ENCODE peak calls at places on chromosomes 1 and 21, in nine cellular contexts. W is lower leg skin, K is foreskin keratinocyte, H is fibroblast of the aortic adventitia, V is fibroblast of lung, X is brain microvascular endothelial cell, Q is GM12865, N is pancreas, B is neural progenitor cell. O is an unnamed sample.

GRCh38 chr1:238772321-238772720 is 614.0 kb upstream of the CHRM3 start:
- DNase-seq in W (no peak), K (peak), H (no peak), V (peak), X (no peak), Q (no peak), N (no peak), B (no peak), O (no peak)

GRCh38 chr1:180928272-180929230 is 15.9 kb downstream of the KIAA1614 start:
- DNase-seq in W (no peak), K (no peak), H (no peak), V (no peak), X (no peak), Q (no peak), N (no peak), B (no peak), O (no peak)

GRCh38 chr1:200302893-200303250 is 107.0 kb downstream of the ZNF281 start:
- DNase-seq in W (no peak), K (no peak), H (peak), V (peak), X (peak), Q (no peak), N (peak), B (peak), O (peak)

GRCh38 chr1:37739222-37739621 is 25.7 kb downstream of the EPHA10 start:
- DNase-seq in W (no peak), K (peak), H (no peak), V (no peak), X (no peak), Q (peak), N (peak), B (no peak), O (peak)

GRCh38 chr21:37531402-37532042 is 164.9 kb downstream of the DYRK1A start:
- DNase-seq in W (no peak), K (no peak), H (peak), V (no peak), X (no peak), Q (no peak), N (no peak), B (peak), O (no peak)

GRCh38 chr1:174726167-174726879 is 273.4 kb upstream of the CACYBP start:
- DNase-seq in W (no peak), K (no peak), H (peak), V (peak), X (no peak), Q (peak), N (no peak), B (peak), O (peak)

GRCh38 chr1:159190441-159190840 is 14.2 kb upstream of the ACKR1 start:
- DNase-seq in W (no peak), K (no peak), H (no peak), V (no peak), X (no peak), Q (no peak), N (no peak), B (no peak), O (no peak)

GRCh38 chr1:110239491-110240430 is 29.6 kb downstream of the KCNC4 start:
- DNase-seq in W (no peak), K (no peak), H (peak), V (no peak), X (no peak), Q (peak), N (no peak), B (no peak), O (peak)

GRCh38 chr1:92994105-92994712 is 32.9 kb upstream of the DIPK1A start:
- DNase-seq in W (peak), K (peak), H (peak), V (peak), X (peak), Q (peak), N (peak), B (peak), O (peak)

GRCh38 chr1:159207774-159208459 is 3.2 kb downstream of the ACKR1 start:
- DNase-seq in W (no peak), K (no peak), H (no peak), V (no peak), X (no peak), Q (peak), N (no peak), B (peak), O (peak)

GRCh38 chr1:232142403-232143314 is 487.3 kb downstream of the SIPA1L2 start:
- DNase-seq in W (peak), K (peak), H (peak), V (peak), X (peak), Q (no peak), N (no peak), B (no peak), O (peak)

GRCh38 chr1:210448293-210448892 is 119.7 kb downstream of the HHAT start:
- DNase-seq in W (no peak), K (peak), H (peak), V (peak), X (peak), Q (peak), N (no peak), B (peak), O (peak)

GRCh38 chr1:183505338-183506089 is 33.2 kb downstream of the SMG7 start:
- DNase-seq in W (no peak), K (no peak), H (no peak), V (no peak), X (no peak), Q (no peak), N (no peak), B (peak), O (no peak)

GRCh38 chr1:65009724-65010420 is 43.5 kb upstream of the JAK1 start:
- DNase-seq in W (no peak), K (no peak), H (no peak), V (no peak), X (no peak), Q (no peak), N (no peak), B (no peak), O (no peak)

GRCh38 chr1:77834771-77835334 is 53.6 kb upstream of the NEXN start:
- DNase-seq in W (peak), K (no peak), H (peak), V (peak), X (peak), Q (no peak), N (peak), B (no peak), O (peak)

GRCh38 chr1:36321119-36321951 is 2.1 kb downstream of the EVA1B start:
- DNase-seq in W (peak), K (no peak), H (peak), V (peak), X (peak), Q (peak), N (peak), B (peak), O (peak)
- TF ChIP-seq CTCF in W (no peak), K (no peak), H (no peak), V (no peak), X (no peak), Q (no peak), N (no peak), B (no peak), O (no peak)

DNA sequence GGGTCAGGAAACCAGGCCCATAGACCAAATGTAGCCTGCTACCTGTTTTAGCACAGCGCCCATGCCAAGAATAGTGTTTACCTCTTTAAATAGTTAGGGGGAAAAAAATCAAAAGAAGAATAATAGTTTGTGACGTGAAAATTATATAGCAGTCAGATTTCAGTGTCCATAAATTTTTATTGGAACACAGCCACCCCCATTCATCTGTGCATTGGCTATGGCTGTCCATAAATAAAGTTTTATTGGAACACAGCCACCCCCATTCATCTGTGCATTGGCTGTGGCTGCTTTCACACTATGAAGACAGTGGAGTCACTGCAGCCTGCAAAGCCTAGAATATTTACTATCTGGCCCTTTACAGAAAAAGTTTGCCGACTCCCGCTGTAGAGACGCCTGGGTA is 20.9 kb downstream of the EPHX1 start:
- DNase-seq in W (no peak), K (no peak), H (no peak), V (no peak), X (no peak), Q (no peak), N (no peak), B (no peak), O (no peak)
- TF ChIP-seq CTCF in W (no peak), K (no peak), H (no peak), V (no peak), X (no peak), Q (no peak), N (no peak), B (no peak), O (no peak)

GRCh38 chr1:113178522-113178921 is 105.5 kb downstream of the LRIG2 start:
- DNase-seq in W (no peak), K (no peak), H (peak), V (peak), X (no peak), Q (no peak), N (no peak), B (no peak), O (peak)
- TF ChIP-seq CTCF in W (no peak), K (peak), H (peak), V (peak), X (peak), Q (no peak), N (no peak), B (no peak), O (peak)

DNA sequence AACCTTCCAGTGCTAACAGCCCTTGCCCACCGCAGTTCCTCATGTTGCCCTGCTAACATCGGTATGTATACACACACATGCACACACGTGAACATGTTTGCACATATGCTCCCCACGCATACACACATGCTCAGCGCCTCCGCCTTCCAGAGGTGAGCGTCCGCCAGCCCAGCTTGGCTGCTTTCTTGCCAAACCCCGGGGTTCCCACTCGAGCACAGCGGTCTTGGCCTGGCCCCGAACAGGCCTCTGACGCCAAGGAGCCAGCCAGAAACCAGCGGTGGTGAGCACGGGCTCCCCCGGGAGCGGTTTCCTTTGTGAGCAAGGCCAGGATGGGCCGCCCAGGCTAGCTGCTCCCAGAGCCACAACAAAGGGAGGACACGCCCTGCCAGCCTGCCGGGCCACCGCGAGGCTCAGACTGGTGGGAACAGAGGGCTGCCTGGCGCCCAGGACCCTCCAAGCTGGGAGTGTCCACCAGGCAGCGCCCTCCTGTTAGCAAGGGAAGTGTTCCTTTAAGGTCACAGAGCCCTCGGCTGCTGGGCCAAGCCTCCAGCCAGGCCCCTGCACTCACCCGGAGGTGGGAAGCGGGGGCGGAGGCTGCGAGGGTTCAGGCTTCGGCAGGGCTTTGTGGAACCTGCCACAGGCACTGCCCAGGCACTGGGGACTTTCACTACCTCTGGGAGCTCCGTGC is 65.4 kb downstream of the ALPL start:
- DNase-seq in W (no peak), K (no peak), H (peak), V (peak), X (peak), Q (no peak), N (no peak), B (peak), O (peak)
- TF ChIP-seq CTCF in W (no peak), K (no peak), H (peak), V (no peak), X (peak), Q (no peak), N (no peak), B (peak), O (no peak)

GRCh38 chr1:50080904-50081586 is 27.7 kb upstream of the ELAVL4 start:
- DNase-seq in W (no peak), K (no peak), H (no peak), V (peak), X (no peak), Q (no peak), N (no peak), B (no peak), O (peak)
- TF ChIP-seq CTCF in W (no peak), K (peak), H (no peak), V (no peak), X (peak), Q (peak), N (no peak), B (no peak), O (no peak)

GRCh38 chr1:233395852-233396646 is 68.5 kb downstream of the MAP3K21 start:
- DNase-seq in W (no peak), K (no peak), H (no peak), V (no peak), X (no peak), Q (no peak), N (no peak), B (no peak), O (no peak)
- TF ChIP-seq CTCF in W (no peak), K (no peak), H (no peak), V (no peak), X (no peak), Q (no peak), N (no peak), B (no peak), O (no peak)

GRCh38 chr1:179095924-179096323 is 14.1 kb downstream of the TOR3A start:
- DNase-seq in W (no peak), K (no peak), H (no peak), V (no peak), X (no peak), Q (no peak), N (no peak), B (no peak), O (no peak)

GRCh38 chr1:179094826-179095225 is 13.0 kb downstream of the TOR3A start:
- DNase-seq in W (no peak), K (no peak), H (no peak), V (no peak), X (no peak), Q (no peak), N (no peak), B (no peak), O (no peak)

GRCh38 chr1:179092896-179093461 is 11.1 kb downstream of the TOR3A start:
- DNase-seq in W (no peak), K (no peak), H (no peak), V (no peak), X (no peak), Q (no peak), N (no peak), B (no peak), O (no peak)

GRCh38 chr1:179091691-179092165 is 9.9 kb downstream of the TOR3A start:
- DNase-seq in W (no peak), K (no peak), H (peak), V (no peak), X (no peak), Q (no peak), N (peak), B (no peak), O (peak)

DNA sequence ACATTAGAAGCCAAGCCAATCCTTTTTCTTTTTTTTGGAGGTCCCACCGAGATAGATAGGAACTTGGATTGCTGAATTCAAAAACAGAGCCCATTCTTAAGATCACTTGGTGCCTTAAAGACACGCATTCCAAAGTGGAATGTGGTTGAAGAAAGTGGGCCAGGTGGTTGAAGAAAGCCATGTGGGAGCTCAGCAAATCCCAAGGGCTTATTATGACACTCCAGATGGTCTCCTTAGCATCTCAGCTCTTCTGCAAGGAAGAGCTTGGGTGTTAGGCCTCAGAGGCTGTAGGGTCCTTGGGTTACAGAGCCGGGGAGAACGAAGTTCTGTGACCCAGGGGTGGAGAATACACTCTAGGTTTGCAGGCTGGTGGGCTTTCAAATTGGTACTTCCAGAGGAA is 13.5 kb downstream of the TOR3A start:
- DNase-seq in W (no peak), K (no peak), H (no peak), V (no peak), X (no peak), Q (no peak), N (no peak), B (no peak), O (no peak)
- TF ChIP-seq CTCF in W (no peak), K (no peak), H (no peak), V (no peak), X (no peak), Q (no peak), N (no peak), B (no peak), O (no peak)